ENCODE peak calls at places on chromosomes 12 and 14, in five cellular contexts. P, T, J, C and K are unnamed samples.

GRCh38 chr14:47988175-47988574 is 312.8 kb upstream of the MDGA2 start:
- DNase-seq in P (no peak), J (no peak), T (no peak), C (no peak), K (no peak)

GRCh38 chr12:57175428-57176138 is 28.2 kb upstream of the LRP1-AS start:
- DNase-seq in T (peak; percentile 89), P (peak; percentile 46), C (no peak), J (peak; percentile 98), K (peak; percentile 39)

GRCh38 chr12:95169368-95169767 is 47.9 kb downstream of the FGD6 start:
- DNase-seq in T (no peak), J (no peak), C (no peak), P (no peak), K (peak; percentile 80)

GRCh38 chr12:110245278-110245868 is 35.7 kb upstream of the ATP2A2 start:
- DNase-seq in P (no peak), J (peak; percentile 76), T (peak; percentile 40), C (no peak), K (peak; percentile 29)

GRCh38 chr12:1840561-1840960 is 20.2 kb downstream of the LRTM2 start:
- DNase-seq in J (no peak), C (no peak), P (no peak), T (no peak), K (no peak)

GRCh38 chr12:77772606-77773298 is 57.9 kb upstream of the NAV3 start:
- DNase-seq in T (no peak), P (no peak), C (no peak), J (no peak), K (no peak)

GRCh38 chr14:57492859-57493258 is 798 bp downstream of the CCDC198 start:
- DNase-seq in P (no peak), C (no peak), J (no peak), T (peak; percentile 32), K (peak; percentile 22)

GRCh38 chr14:88825078-88825458 is 617 bp downstream of the TTC8 start:
- DNase-seq in J (no peak), C (no peak), P (no peak), T (no peak), K (no peak)

GRCh38 chr14:50828738-50829471 is 2.1 kb downstream of the NIN start:
- DNase-seq in P (no peak), J (no peak), C (no peak), T (no peak), K (no peak)

GRCh38 chr12:67482751-67483661 is 165.5 kb upstream of the DYRK2 start:
- DNase-seq in T (no peak), P (no peak), J (no peak), C (peak; percentile 66), K (no peak)

GRCh38 chr12:30506411-30506810 is 189.3 kb downstream of the IPO8 start:
- DNase-seq in T (no peak), P (no peak), C (no peak), J (no peak), K (no peak)

GRCh38 chr12:30508205-30508967 is 187.3 kb downstream of the IPO8 start:
- DNase-seq in T (no peak), J (no peak), C (no peak), P (no peak), K (peak; percentile 96)

GRCh38 chr12:30501718-30502117 is 194.0 kb downstream of the IPO8 start:
- DNase-seq in T (no peak), C (no peak), J (no peak), P (no peak), K (no peak)

GRCh38 chr12:30507576-30507975 is 188.1 kb downstream of the IPO8 start:
- DNase-seq in J (no peak), T (no peak), P (no peak), C (no peak), K (peak; percentile 35)
- TF ChIP-seq SUZ12 in J (no peak), T (no peak), P (no peak), C (no peak), K (no peak)

GRCh38 chr12:15280930-15281329 is 41.4 kb upstream of the PTPRO start:
- DNase-seq in P (no peak), T (no peak), C (no peak), J (no peak), K (no peak)

GRCh38 chr12:15274561-15274967 is 47.7 kb upstream of the PTPRO start:
- DNase-seq in C (no peak), P (no peak), T (no peak), J (no peak), K (no peak)

GRCh38 chr12:15278816-15279658 is 43.3 kb upstream of the PTPRO start:
- DNase-seq in P (no peak), J (no peak), C (no peak), T (no peak), K (no peak)

GRCh38 chr12:15273896-15274295 is 48.4 kb upstream of the PTPRO start:
- DNase-seq in C (no peak), P (no peak), T (no peak), J (no peak), K (no peak)

GRCh38 chr12:15276088-15276698 is 46.1 kb upstream of the PTPRO start:
- DNase-seq in J (no peak), T (peak; percentile 49), C (no peak), P (peak; percentile 82), K (peak; percentile 11)
- TF ChIP-seq SUZ12 in J (no peak), T (no peak), C (no peak), P (no peak), K (no peak)

DNA sequence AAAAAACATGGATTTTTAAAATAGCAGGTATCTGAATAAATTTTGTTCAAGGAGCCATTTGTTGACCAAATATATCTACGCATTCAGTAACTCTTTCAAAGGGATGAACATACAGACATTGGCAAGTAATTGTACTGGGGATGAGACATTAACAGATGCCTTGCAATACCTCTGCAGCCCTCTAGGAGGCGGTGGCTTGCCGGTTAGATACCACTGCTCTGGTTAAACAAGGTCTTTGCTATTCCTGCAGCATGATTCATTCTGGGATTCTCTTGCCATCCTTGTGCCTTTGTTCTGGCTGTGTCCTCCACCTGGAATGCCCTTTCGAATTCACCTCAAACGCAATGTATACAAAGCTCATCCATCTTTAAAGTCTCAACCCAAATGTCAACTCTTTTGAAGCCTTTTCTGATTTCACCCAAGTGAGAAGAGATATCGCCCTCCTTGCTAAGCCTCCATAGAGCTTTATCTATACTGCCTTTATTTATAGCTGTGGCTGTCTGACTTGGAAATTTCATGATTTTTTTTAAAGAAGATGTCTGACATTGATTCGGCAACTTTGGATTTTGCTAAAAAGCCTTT is 131.0 kb upstream of the SRRM4 start:
- DNase-seq in P (peak; percentile 63), T (peak; percentile 54), J (peak; percentile 84), C (no peak), K (peak; percentile 22)
- TF ChIP-seq SUZ12 in P (no peak), T (no peak), J (no peak), C (no peak), K (no peak)

GRCh38 chr14:53929871-53930685 is 26.5 kb downstream of the BMP4 start:
- DNase-seq in T (no peak), P (no peak), J (peak; percentile 84), C (no peak), K (no peak)
- TF ChIP-seq SUZ12 in T (no peak), P (no peak), J (no peak), C (no peak), K (no peak)